ENCODE peak calls at places on chromosomes 4 and X, in five cellular contexts. K is right cardiac atrium, I is adrenal gland, V is left lung, M is heart right ventricle. S is an unnamed sample.

GRCh38 chrX:108299101-108299591 is 139.1 kb downstream of the COL4A6 start:
- DNase-seq in K (no peak), I (no peak), V (no peak), M (no peak), S (no peak)

GRCh38 chr4:165684177-165684870 is 188.7 kb upstream of the TLL1 start:
- DNase-seq in K (no peak), I (no peak), V (no peak), M (no peak), S (no peak)

GRCh38 chrX:155263854-155264628 is at the start of gene RAB39B:
- DNase-seq in K (peak), I (peak), V (no peak), M (peak), S (peak)

GRCh38 chr4:83558693-83559092 is 22.8 kb downstream of the GPAT3 start:
- DNase-seq in K (no peak), I (no peak), V (no peak), M (no peak), S (no peak)

GRCh38 chrX:152817082-152817744 is 13.3 kb downstream of the CETN2 start:
- DNase-seq in K (no peak), I (no peak), V (no peak), M (no peak), S (no peak)

GRCh38 chrX:55598333-55598732 is 24.9 kb upstream of the FOXR2 start:
- DNase-seq in K (no peak), I (no peak), V (no peak), M (no peak), S (no peak)

GRCh38 chrX:80578518-80579105 is 158.4 kb downstream of the TENT5D start:
- DNase-seq in K (no peak), I (no peak), V (no peak), M (no peak), S (no peak)

GRCh38 chr4:102180080-102180479 is 165.2 kb downstream of the SLC39A8 start:
- DNase-seq in K (no peak), I (no peak), V (no peak), M (no peak), S (no peak)

GRCh38 chr4:15197005-15197404 is 194.7 kb downstream of the CPEB2 start:
- DNase-seq in K (no peak), I (no peak), V (no peak), M (no peak), S (no peak)

GRCh38 chrX:122188751-122189150 is 995.3 kb upstream of the GRIA3 start:
- DNase-seq in K (no peak), I (no peak), V (no peak), M (no peak), S (no peak)

GRCh38 chr4:47104986-47105385 is 73.6 kb downstream of the GABRB1 start:
- DNase-seq in K (no peak), I (no peak), V (no peak), M (no peak), S (no peak)

GRCh38 chr4:31045724-31046318 is 325.7 kb downstream of the PCDH7 start:
- DNase-seq in K (no peak), I (no peak), V (no peak), M (no peak), S (no peak)

GRCh38 chrX:55715847-55716246 is 1.7 kb upstream of the RRAGB start:
- DNase-seq in K (no peak), I (no peak), V (no peak), M (no peak), S (no peak)

GRCh38 chrX:41779058-41779564 is 55.1 kb downstream of the GPR82 start:
- DNase-seq in K (no peak), I (no peak), V (no peak), M (no peak), S (no peak)

GRCh38 chrX:51182545-51182944 is 150.1 kb upstream of the NUDT10 start:
- DNase-seq in K (no peak), I (no peak), V (no peak), M (no peak), S (no peak)

GRCh38 chr4:131061734-131062133 is 1965.8 kb downstream of the C4orf33 start:
- DNase-seq in K (no peak), I (no peak), V (no peak), M (no peak), S (no peak)

GRCh38 chr4:24042094-24042493 is 152.2 kb upstream of the PPARGC1A start:
- DNase-seq in K (no peak), I (no peak), V (no peak), M (no peak), S (no peak)

GRCh38 chr4:170008376-170008775 is 17.8 kb downstream of the MFAP3L start:
- DNase-seq in K (no peak), I (no peak), V (no peak), M (no peak), S (no peak)

GRCh38 chr4:113147498-113148231 is 98.2 kb downstream of the ANK2 start:
- DNase-seq in K (no peak), I (no peak), V (no peak), M (no peak), S (no peak)

GRCh38 chr4:150401083-150401687 is 180.8 kb upstream of the MAB21L2 start:
- DNase-seq in K (no peak), I (no peak), V (no peak), M (no peak), S (no peak)

DNA sequence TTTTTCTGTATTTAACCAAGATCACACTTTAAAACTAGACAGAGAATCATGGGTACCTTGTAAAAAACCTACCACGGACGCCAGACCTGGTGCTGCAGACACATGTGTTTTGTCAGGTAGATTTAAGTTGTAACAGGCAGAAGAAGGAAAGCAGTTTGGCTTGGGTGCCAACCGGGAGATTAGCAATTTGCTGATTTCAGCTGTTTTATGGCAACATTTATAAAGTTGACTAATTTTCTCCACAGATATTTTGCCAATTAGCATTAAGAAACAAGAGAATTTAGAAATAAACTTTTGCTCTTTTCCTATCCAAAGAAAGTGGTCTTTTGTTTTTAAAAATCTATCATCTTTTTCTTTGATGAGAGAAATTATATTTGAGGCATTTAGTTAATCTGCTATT is 76.3 kb upstream of the STOX2 start:
- DNase-seq in K (no peak), I (no peak), V (no peak), M (no peak), S (no peak)
- H3K27ac ChIP-seq in K (no peak), I (no peak), V (peak), M (no peak), S (no peak)

DNA sequence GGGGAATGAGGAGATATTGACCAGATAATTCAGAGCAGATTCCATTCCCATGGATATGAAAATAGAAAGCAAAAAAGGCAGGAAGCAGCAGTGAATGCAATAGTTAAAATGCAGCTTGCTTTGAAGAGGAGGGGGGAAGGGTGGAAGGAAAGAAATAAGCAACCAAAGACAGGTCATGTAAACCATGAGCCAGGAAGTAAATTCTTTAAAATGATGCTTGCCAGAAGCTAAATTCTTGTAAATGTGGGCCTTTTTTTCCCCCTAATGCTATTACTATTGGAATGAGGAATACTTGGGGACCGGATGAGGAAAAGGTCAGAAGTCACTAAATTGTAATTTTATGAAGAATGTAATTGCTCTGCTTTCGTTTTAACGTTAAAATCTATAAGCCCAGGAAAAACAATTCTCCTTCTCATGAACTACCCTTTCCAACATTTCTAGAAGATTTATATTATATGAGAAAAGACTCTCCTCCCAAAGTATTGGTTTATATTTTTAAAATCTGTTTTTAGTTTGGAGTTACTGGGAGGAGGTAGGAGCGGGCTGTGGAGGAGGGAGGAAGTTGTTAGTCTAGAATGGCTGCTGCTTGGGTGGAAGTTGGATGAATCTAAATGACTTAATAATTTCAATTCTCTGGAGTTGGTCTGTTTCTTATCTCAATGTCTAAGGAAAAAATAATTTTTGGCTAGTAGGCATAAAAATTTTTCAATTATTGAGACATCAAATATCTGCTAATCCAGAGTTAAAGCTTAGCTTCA is 77.6 kb upstream of the PCDH18 start:
- DNase-seq in K (peak), I (no peak), V (no peak), M (no peak), S (no peak)
- H3K27ac ChIP-seq in K (no peak), I (no peak), V (peak), M (peak), S (no peak)

DNA sequence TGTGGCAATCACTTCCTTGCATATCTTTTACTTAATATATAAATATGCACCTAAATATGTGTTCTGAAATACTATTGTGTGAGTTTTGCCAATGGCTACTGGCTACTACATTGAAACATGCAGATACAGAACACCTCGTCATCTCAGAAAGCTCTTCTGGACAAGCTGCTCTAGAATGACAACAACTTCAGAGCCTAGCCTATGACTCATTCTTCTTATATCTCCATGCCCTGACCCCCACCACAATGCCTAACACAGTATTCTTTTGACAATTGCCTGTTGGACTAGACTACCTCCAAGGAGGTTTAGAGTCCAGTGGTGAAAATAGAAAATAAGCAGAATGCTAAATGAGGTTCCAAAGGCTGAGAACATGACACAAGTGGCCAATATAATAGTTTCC is 17.6 kb upstream of the DMP1 start:
- DNase-seq in K (no peak), I (no peak), V (no peak), M (no peak), S (no peak)
- H3K27ac ChIP-seq in K (no peak), I (no peak), V (no peak), M (no peak), S (no peak)

DNA sequence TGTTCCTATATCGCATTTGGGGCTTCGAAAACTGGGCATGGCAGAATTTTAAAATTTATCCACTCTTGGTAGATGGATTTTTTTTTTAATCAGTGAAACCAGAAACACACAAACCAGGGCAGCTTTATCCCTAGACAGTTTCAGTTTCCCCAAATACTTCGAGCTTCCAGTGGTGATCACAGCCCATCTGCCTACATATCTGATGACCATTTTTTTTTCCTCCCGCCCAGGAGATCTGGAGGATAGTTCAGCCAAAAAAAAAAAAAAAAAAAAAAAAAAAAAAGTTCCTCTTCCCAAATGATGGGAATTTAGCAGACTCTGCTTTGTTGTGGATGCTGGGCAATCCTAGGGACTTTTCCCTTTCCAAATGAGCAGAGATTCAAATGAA is 1.0 kb upstream of the TBC1D9 start:
- DNase-seq in K (no peak), I (no peak), V (no peak), M (no peak), S (no peak)
- H3K27ac ChIP-seq in K (peak), I (peak), V (peak), M (peak), S (peak)

S was measured in ovary.